ENCODE peak calls at places on chromosomes 16 and 17, in seven cellular contexts. U is adrenal gland, H is neural crest cell, G is foreskin fibroblast, S is left lung, C is HFFc6, V is fibroblast of lung. P is an unnamed sample.

GRCh38 chr17:80584171-80584905 is 39.7 kb downstream of the RPTOR start:
- DNase-seq in U (no peak), H (no peak), G (no peak), S (no peak), C (no peak), V (peak; percentile 77), P (no peak)

GRCh38 chr17:4607773-4608187 is 23.5 kb downstream of the SMTNL2 start:
- DNase-seq in U (peak; percentile 87), H (no peak), G (peak; percentile 78), S (no peak), C (peak; percentile 32), V (peak; percentile 67), P (peak; percentile 71)

GRCh38 chr17:40068129-40068581 is 5.4 kb downstream of the THRA start:
- DNase-seq in U (no peak), H (no peak), G (peak; percentile 52), S (no peak), C (no peak), V (no peak), P (no peak)

GRCh38 chr16:81470796-81471636 is 26.4 kb downstream of the CMIP start:
- DNase-seq in U (no peak), H (no peak), G (no peak), S (no peak), C (no peak), V (no peak), P (no peak)

GRCh38 chr16:67673712-67674580 is 7.3 kb downstream of the C16orf86 start:
- DNase-seq in U (peak; percentile 86), H (no peak), G (peak; percentile 35), S (peak; percentile 85), C (no peak), V (no peak), P (no peak)

GRCh38 chr17:17545031-17545820 is 46.3 kb downstream of the PEMT start:
- DNase-seq in U (no peak), H (no peak), G (peak; percentile 80), S (peak; percentile 71), C (peak; percentile 47), V (peak; percentile 73), P (no peak)

GRCh38 chr17:40063034-40063765 is 435 bp downstream of the THRA start:
- DNase-seq in U (no peak), H (peak; percentile 49), G (peak; percentile 54), S (peak; percentile 90), C (no peak), V (no peak), P (peak; percentile 55)

GRCh38 chr17:20010099-20010863 is 1.1 kb downstream of the SPECC1 start:
- DNase-seq in U (peak; percentile 72), H (peak; percentile 12), G (peak; percentile 86), S (no peak), C (peak; percentile 63), V (peak; percentile 55), P (no peak)

GRCh38 chr16:14105976-14106375 is 34.9 kb downstream of the MRTFB start:
- DNase-seq in U (no peak), H (no peak), G (no peak), S (no peak), C (no peak), V (no peak), P (no peak)

GRCh38 chr17:7078711-7079110 is 1.3 kb downstream of the CLEC10A start:
- DNase-seq in U (no peak), H (no peak), G (no peak), S (no peak), C (no peak), V (no peak), P (no peak)

GRCh38 chr17:66275651-66276050 is 26.8 kb upstream of the PRKCA start:
- DNase-seq in U (peak; percentile 87), H (no peak), G (peak; percentile 97), S (no peak), C (peak; percentile 99), V (peak; percentile 98), P (no peak)

GRCh38 chr17:38353084-38353604 is 1.5 kb downstream of the SOCS7 start:
- DNase-seq in U (no peak), H (no peak), G (peak; percentile 24), S (no peak), C (no peak), V (no peak), P (no peak)

GRCh38 chr17:31477417-31478055 is 86.1 kb downstream of the RAB11FIP4 start:
- DNase-seq in U (no peak), H (no peak), G (no peak), S (no peak), C (no peak), V (no peak), P (no peak)

GRCh38 chr17:80246726-80247125 is 13.9 kb upstream of the RNF213 start:
- DNase-seq in U (no peak), H (no peak), G (no peak), S (peak; percentile 60), C (no peak), V (no peak), P (no peak)

GRCh38 chr17:29571883-29572681 is 3.6 kb downstream of the TP53I13 start:
- DNase-seq in U (peak; percentile 59), H (no peak), G (peak; percentile 50), S (peak; percentile 78), C (no peak), V (no peak), P (no peak)

GRCh38 chr17:40472733-40473452 is 28.5 kb downstream of the TNS4 start:
- DNase-seq in U (no peak), H (no peak), G (peak; percentile 58), S (no peak), C (no peak), V (no peak), P (no peak)

GRCh38 chr16:17391715-17392114 is 79.0 kb downstream of the XYLT1 start:
- DNase-seq in U (no peak), H (no peak), G (no peak), S (no peak), C (no peak), V (no peak), P (no peak)

GRCh38 chr16:65125871-65126270 is 4.0 kb upstream of the CDH11 start:
- DNase-seq in U (no peak), H (no peak), G (peak; percentile 38), S (no peak), C (no peak), V (peak; percentile 41), P (no peak)

GRCh38 chr17:21242026-21242700 is 11.0 kb downstream of the NATD1 start:
- DNase-seq in U (no peak), H (no peak), G (peak; percentile 83), S (no peak), C (peak; percentile 38), V (no peak), P (no peak)

GRCh38 chr16:82995927-82996441 is 369.2 kb downstream of the CDH13 start:
- DNase-seq in U (no peak), H (no peak), G (peak; percentile 78), S (no peak), C (peak; percentile 62), V (peak; percentile 87), P (no peak)

GRCh38 chr16:7313170-7313569 is 19.5 kb upstream of the RBFOX1 start:
- DNase-seq in U (no peak), H (peak; percentile 22), G (no peak), S (no peak), C (no peak), V (no peak), P (no peak)

GRCh38 chr17:4504188-4504587 is 5.5 kb downstream of the SPNS2 start:
- DNase-seq in U (no peak), H (no peak), G (no peak), S (no peak), C (no peak), V (no peak), P (no peak)

GRCh38 chr17:57913576-57914273 is 41.5 kb downstream of the CUEDC1 start:
- DNase-seq in U (no peak), H (no peak), G (peak; percentile 37), S (no peak), C (no peak), V (no peak), P (no peak)

GRCh38 chr16:88839026-88839529 is 17.7 kb downstream of the GALNS start:
- DNase-seq in U (no peak), H (no peak), G (no peak), S (no peak), C (no peak), V (no peak), P (no peak)
- TF ChIP-seq CTCF in U (no peak), H (no peak), G (no peak), S (no peak), C (peak; percentile 39), V (no peak), P (no peak)

GRCh38 chr17:48074322-48075054 is 26.3 kb downstream of the NFE2L1 start:
- DNase-seq in U (peak; percentile 96), H (peak; percentile 76), G (peak; percentile 89), S (no peak), C (peak; percentile 80), V (peak; percentile 69), P (no peak)
- TF ChIP-seq CTCF in U (peak; percentile 95), H (peak; percentile 79), G (peak; percentile 72), S (peak; percentile 77), C (peak; percentile 92), V (peak; percentile 80), P (peak; percentile 61)

DNA sequence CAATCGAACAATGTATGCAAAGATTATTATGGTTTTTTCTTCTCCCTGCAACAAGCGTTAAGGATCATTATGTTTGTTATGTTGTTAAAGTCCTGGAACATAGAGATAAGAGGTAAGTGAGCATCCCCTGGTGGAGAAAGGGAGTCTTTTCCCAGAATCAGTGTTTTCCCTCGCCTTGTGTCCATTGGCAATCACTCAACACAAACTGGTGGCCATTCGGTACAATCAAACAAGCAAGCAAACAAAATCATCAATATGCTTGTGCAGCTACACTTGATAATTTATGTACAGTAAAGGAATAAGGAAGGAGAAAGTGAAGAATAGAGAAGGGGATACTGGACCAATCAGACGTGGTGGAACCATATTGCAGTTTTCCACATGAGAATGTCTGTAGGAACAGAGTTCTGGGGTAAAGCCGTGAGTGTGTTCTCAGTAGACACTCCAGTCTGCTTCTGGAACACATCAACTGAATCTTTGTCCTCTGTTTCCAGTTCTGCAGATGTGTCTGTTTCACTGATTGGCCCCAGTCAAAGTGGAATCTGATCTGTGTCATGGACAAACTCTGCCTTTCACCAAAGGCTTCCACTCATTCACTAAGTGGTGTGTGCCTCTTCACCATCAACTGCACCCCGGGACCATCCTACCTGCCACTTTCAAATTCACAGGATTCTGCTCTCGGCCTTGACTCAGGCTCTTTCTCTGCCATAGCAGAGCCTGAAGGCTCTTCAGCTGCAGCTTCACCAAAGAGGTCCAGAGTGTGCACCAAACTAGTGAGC is 169.5 kb downstream of the AHSP start:
- DNase-seq in U (no peak), H (no peak), G (peak; percentile 72), S (peak; percentile 16), C (peak; percentile 43), V (peak; percentile 38), P (no peak)
- TF ChIP-seq CTCF in U (peak; percentile 35), H (peak; percentile 64), G (peak; percentile 70), S (peak; percentile 27), C (peak; percentile 82), V (peak; percentile 68), P (peak; percentile 45)

DNA sequence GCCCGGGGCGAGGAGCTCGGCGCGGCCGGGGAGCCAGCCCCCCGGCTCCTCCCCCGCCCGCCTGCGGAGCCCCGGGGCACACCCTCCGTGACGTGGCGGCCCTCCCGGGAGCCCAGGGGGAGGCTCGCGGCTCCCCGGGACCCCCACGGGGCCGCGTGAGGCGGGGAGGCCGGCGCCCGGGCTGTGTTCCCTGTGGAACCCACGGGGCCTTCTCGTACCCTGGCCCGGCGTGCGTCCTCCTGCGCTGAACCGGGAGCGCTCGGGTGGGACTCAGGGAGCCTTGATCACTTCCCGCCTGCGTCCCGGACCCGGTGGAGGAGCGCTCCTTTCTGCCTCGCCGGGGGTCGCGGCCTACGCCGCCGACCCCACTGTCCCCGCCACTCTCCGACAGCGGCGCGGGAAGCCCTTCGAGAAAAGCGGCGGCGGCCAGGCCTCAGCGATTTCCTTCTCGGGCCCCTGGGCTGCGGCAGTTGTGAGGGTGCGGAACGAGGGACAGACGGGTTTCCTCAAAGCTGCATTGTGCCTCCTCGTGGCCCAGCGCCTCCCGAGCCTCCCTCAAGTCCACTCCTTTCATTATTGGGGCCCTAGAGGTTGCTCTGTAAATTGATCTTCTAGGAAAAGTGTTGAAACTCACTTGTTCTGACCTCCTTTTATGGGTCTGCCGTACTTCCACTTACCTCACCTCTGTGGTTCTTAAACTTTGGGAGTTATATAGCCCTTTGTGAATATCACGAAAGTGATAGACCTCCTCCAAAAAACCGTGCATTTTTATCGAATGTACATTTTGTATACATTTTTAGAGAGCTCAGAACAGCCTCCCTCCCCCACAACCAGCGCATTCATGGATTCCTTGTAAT is 597 bp downstream of the LIG3 start:
- DNase-seq in U (peak; percentile 87), H (peak; percentile 52), G (peak; percentile 90), S (peak; percentile 93), C (peak; percentile 74), V (peak; percentile 82), P (peak; percentile 64)
- TF ChIP-seq CTCF in U (peak; percentile 38), H (peak; percentile 56), G (peak; percentile 43), S (peak; percentile 17), C (peak; percentile 66), V (no peak), P (no peak)

P was measured in mesothelial cell of epicardium.